ENCODE peak calls at places on chromosomes 16 and 17, in seven cellular contexts. A is ovary; V is transverse colon; Q is ascending aorta; I is pancreas; M is CD8-positive, alpha-beta T cell; L is H9. K is an unnamed sample.

GRCh38 chr16:86436466-86437185 is 73.7 kb upstream of the FOXF1 start:
- DNase-seq in A (no peak), V (no peak), Q (no peak), I (no peak), M (no peak), L (no peak), K (no peak)

GRCh38 chr16:69748694-69749345 is 5.9 kb downstream of the NOB1 start:
- DNase-seq in A (no peak), V (no peak), Q (no peak), I (no peak), M (no peak), L (no peak), K (no peak)

GRCh38 chr17:48748728-48749566 is 20.4 kb upstream of the HOXB13 start:
- DNase-seq in A (no peak), V (no peak), Q (no peak), I (no peak), M (no peak), L (no peak), K (no peak)

GRCh38 chr17:36994438-36994837 is 45.7 kb downstream of the AATF start:
- DNase-seq in A (no peak), V (no peak), Q (no peak), I (no peak), M (no peak), L (no peak), K (no peak)

GRCh38 chr17:11506635-11507034 is 91.6 kb upstream of the DNAH9 start:
- DNase-seq in A (no peak), V (no peak), Q (no peak), I (peak; percentile 24), M (no peak), L (peak; percentile 75), K (no peak)

GRCh38 chr17:29007456-29008455 is 1.9 kb upstream of the SEZ6 start:
- DNase-seq in A (no peak), V (no peak), Q (no peak), I (no peak), M (no peak), L (no peak), K (no peak)

GRCh38 chr16:49602201-49603041 is 228.8 kb downstream of the C16orf78 start:
- DNase-seq in A (no peak), V (no peak), Q (peak; percentile 64), I (no peak), M (no peak), L (peak; percentile 33), K (no peak)

GRCh38 chr16:66429290-66429962 is 2.3 kb downstream of the BEAN1 start:
- DNase-seq in A (no peak), V (no peak), Q (peak; percentile 52), I (no peak), M (no peak), L (no peak), K (no peak)

GRCh38 chr17:49120166-49120565 is 12.4 kb upstream of the B4GALNT2 start:
- DNase-seq in A (no peak), V (peak; percentile 32), Q (no peak), I (no peak), M (no peak), L (no peak), K (no peak)

GRCh38 chr16:3761375-3762079 is 44.2 kb upstream of the TRAP1 start:
- DNase-seq in A (no peak), V (no peak), Q (peak; percentile 37), I (no peak), M (no peak), L (no peak), K (no peak)

GRCh38 chr17:78141437-78142112 is 4.6 kb upstream of the C17orf99 start:
- DNase-seq in A (peak; percentile 23), V (peak; percentile 11), Q (no peak), I (no peak), M (no peak), L (no peak), K (no peak)

GRCh38 chr17:49951362-49952080 is 17.5 kb upstream of the DLX4 start:
- DNase-seq in A (peak; percentile 58), V (no peak), Q (no peak), I (no peak), M (no peak), L (no peak), K (no peak)

GRCh38 chr17:33732116-33732515 is 439.0 kb upstream of the ASIC2 start:
- DNase-seq in A (no peak), V (no peak), Q (no peak), I (no peak), M (no peak), L (no peak), K (peak; percentile 75)

GRCh38 chr17:35740997-35741931 is 9.8 kb downstream of the RASL10B start:
- DNase-seq in A (no peak), V (no peak), Q (no peak), I (no peak), M (no peak), L (peak; percentile 82), K (peak; percentile 27)

DNA sequence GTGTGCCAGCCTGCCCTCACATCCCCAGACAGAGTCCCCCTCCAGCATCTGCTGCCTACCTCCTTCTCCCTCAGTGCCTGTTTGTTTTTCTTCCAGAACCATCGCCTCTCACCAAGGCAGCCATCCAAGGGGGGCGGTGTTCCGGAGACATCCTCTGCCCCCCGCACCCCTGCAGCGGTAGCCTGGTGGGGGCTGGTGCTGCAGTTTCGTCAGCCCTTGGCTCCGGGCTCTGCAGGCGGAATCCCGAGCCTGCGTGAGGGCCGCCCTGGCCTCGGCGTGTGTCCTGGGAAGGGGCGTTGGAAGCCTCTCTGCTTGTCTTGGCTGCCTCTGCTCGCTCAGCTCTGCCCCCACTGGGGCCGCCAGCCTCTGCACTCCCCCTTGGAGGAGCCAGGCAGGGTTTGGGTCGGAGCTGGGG is 126.0 kb upstream of the CIBAR2 start:
- DNase-seq in A (peak; percentile 98), V (peak; percentile 58), Q (peak; percentile 89), I (no peak), M (no peak), L (peak; percentile 75), K (peak; percentile 97)
- H3K4me1 ChIP-seq in A (peaks cover 18% of the 10 kb centered on the region), V (peaks cover 32% of the 10 kb centered on the region), Q (peaks cover 17% of the 10 kb centered on the region), I (peaks cover 7% of the 10 kb centered on the region), M (peaks cover 11% of the 10 kb centered on the region), L (no peaks in the 10 kb centered on the region), K (peaks cover 28% of the 10 kb centered on the region)

GRCh38 chr17:22695228-22695619 is 1002.9 kb downstream of the KCNJ18 start:
- DNase-seq in A (no peak), V (no peak), Q (no peak), I (no peak), M (no peak), L (no peak), K (no peak)
- TF ChIP-seq CTCF in A (no peak), V (no peak), Q (no peak), I (no peak), M (no peak), L (no peak), K (no peak)

DNA sequence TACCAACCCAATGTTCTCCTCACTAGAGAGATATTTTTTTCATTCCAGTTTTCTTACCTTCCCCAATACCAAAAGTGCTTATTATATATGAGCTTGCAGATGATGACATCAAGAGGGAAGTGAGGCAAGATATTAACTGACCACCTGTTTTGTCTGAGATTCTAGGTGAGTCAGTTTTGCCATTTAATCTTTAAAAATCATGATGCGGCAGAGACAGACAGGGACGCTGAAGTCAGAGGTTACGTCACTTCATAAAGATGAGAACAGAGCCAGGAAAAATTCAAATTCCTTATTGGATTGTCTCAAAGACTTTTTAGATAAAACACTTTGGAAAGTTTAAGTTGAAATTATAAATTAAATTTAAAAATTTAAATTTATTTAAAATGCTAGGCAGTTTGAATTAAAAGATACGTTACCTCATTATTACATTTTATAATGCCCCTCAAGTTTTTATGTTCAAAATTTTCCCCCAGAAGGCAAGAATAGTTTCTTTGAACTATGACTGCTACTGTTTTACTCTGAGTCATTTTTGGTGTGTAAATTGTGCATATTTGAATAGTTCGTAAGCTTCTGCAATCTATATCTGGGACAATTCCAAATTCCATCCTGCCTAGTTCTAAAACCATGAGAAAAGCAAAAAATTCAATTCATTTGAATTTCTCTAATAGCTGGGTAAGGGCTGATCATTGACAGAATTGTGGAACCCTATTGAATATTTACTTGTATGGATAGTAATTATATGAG is 839.6 kb upstream of the GOT2 start:
- DNase-seq in A (no peak), V (no peak), Q (no peak), I (no peak), M (no peak), L (no peak), K (peak; percentile 69)
- H3K27ac ChIP-seq in A (no peak overlapping the region), V (no peak overlapping the region), Q (no peak overlapping the region), I (no peak overlapping the region), M (no peak overlapping the region), L (no peak overlapping the region), K (no peak overlapping the region)

GRCh38 chr16:75103994-75104393 is 12.6 kb downstream of the LDHD start:
- DNase-seq in A (no peak), V (no peak), Q (no peak), I (no peak), M (no peak), L (no peak), K (no peak)
- H3K4me1 ChIP-seq in A (peaks cover 5% of the 10 kb centered on the region), V (peaks cover 61% of the 10 kb centered on the region), Q (no peaks in the 10 kb centered on the region), I (peaks cover 4% of the 10 kb centered on the region), M (peaks cover 24% of the 10 kb centered on the region), L (peaks cover 4% of the 10 kb centered on the region), K (no peaks in the 10 kb centered on the region)

GRCh38 chr17:76540381-76541300 is 797 bp downstream of the PRCD start:
- DNase-seq in A (peak; percentile 92), V (peak; percentile 91), Q (peak; percentile 95), I (peak; percentile 92), M (no peak), L (peak; percentile 100), K (peak; percentile 97)
- TF ChIP-seq CTCF in A (peak; percentile 25), V (peak; percentile 40), Q (no peak), I (no peak), M (no peak), L (no peak), K (peak; percentile 22)

GRCh38 chr16:4979164-4979563 is 21.0 kb downstream of the SEC14L5 start:
- DNase-seq in A (no peak), V (no peak), Q (no peak), I (no peak), M (no peak), L (no peak), K (no peak)

GRCh38 chr16:4979736-4980660 is 21.9 kb downstream of the SEC14L5 start:
- DNase-seq in A (no peak), V (no peak), Q (no peak), I (no peak), M (no peak), L (no peak), K (no peak)

GRCh38 chr16:4982056-4982867 is 24.1 kb downstream of the SEC14L5 start:
- DNase-seq in A (no peak), V (no peak), Q (no peak), I (no peak), M (no peak), L (no peak), K (no peak)

GRCh38 chr16:4980691-4981090 is 22.6 kb downstream of the SEC14L5 start:
- DNase-seq in A (no peak), V (no peak), Q (no peak), I (no peak), M (no peak), L (no peak), K (no peak)

GRCh38 chr16:4981473-4981872 is 23.3 kb downstream of the SEC14L5 start:
- DNase-seq in A (no peak), V (no peak), Q (no peak), I (no peak), M (no peak), L (no peak), K (no peak)
- H3K27ac ChIP-seq in A (no peak overlapping the region), V (no peak overlapping the region), Q (no peak overlapping the region), I (no peak overlapping the region), M (no peak overlapping the region), L (no peak overlapping the region), K (peak overlapping the region; percentile 49)

GRCh38 chr16:73033271-73033998 is 14.5 kb downstream of the ZFHX3 start:
- DNase-seq in A (no peak), V (no peak), Q (no peak), I (no peak), M (no peak), L (peak; percentile 96), K (no peak)
- H3K4me1 ChIP-seq in A (peaks cover 1% of the 10 kb centered on the region), V (peaks cover 61% of the 10 kb centered on the region), Q (peaks cover 16% of the 10 kb centered on the region), I (peaks cover 28% of the 10 kb centered on the region), M (no peaks in the 10 kb centered on the region), L (peaks cover 16% of the 10 kb centered on the region), K (peaks cover 90% of the 10 kb centered on the region)

K was measured in cardiac muscle cell.